ENCODE peak calls at places on chromosomes 5 and 9, in six cellular contexts. B, A, M, K, Y and W are unnamed samples.

GRCh38 chr5:40383719-40384651 is 295.7 kb upstream of the PTGER4 start:
- DNase-seq in M (peak; percentile 32), K (peak; percentile 87), A (peak; percentile 44), B (no peak), Y (no peak), W (no peak)

GRCh38 chr5:143066556-143067281 is 296.5 kb downstream of the ARHGAP26 start:
- DNase-seq in B (no peak), A (no peak), Y (peak; percentile 43), M (no peak), K (no peak), W (no peak)

GRCh38 chr5:40717281-40717680 is 37.6 kb downstream of the PTGER4 start:
- DNase-seq in Y (no peak), K (peak; percentile 74), M (no peak), B (no peak), A (peak; percentile 8), W (no peak)

GRCh38 chr5:116237917-116238502 is 153.2 kb downstream of the COMMD10 start:
- DNase-seq in M (no peak), Y (no peak), A (no peak), B (no peak), K (no peak), W (no peak)

GRCh38 chr5:53133020-53133419 is 23.5 kb upstream of the MOCS2 start:
- DNase-seq in A (no peak), K (no peak), Y (no peak), B (no peak), M (no peak), W (no peak)

GRCh38 chr5:91162534-91163381 is 220.4 kb downstream of the ARRDC3 start:
- DNase-seq in B (peak; percentile 50), A (peak; percentile 69), Y (peak; percentile 59), M (no peak), K (peak; percentile 95), W (peak; percentile 81)

GRCh38 chr5:138737494-138738265 is 15.5 kb upstream of the CTNNA1 start:
- DNase-seq in B (no peak), M (no peak), K (no peak), Y (no peak), A (no peak), W (no peak)

GRCh38 chr9:121707477-121708424 is 56.3 kb downstream of the DAB2IP start:
- DNase-seq in Y (no peak), M (no peak), A (no peak), B (no peak), K (no peak), W (no peak)

GRCh38 chr9:98552306-98552705 is 156.4 kb downstream of the GABBR2 start:
- DNase-seq in Y (no peak), A (no peak), K (peak; percentile 75), B (no peak), M (no peak), W (peak; percentile 48)

GRCh38 chr5:10557747-10558295 is 6.0 kb upstream of the ANKRD33B start:
- DNase-seq in K (no peak), A (no peak), Y (no peak), M (no peak), B (no peak), W (no peak)

GRCh38 chr5:16548115-16548514 is 68.7 kb downstream of the RETREG1 start:
- DNase-seq in A (no peak), Y (no peak), K (no peak), B (no peak), M (no peak), W (no peak)

GRCh38 chr9:70438341-70438924 is 24.0 kb upstream of the KLF9 start:
- DNase-seq in B (no peak), Y (peak; percentile 73), K (peak; percentile 73), A (no peak), M (no peak), W (peak; percentile 89)

GRCh38 chr5:78509884-78510769 is 138.4 kb downstream of the LHFPL2 start:
- DNase-seq in Y (peak; percentile 63), A (no peak), K (no peak), B (peak; percentile 2), M (no peak), W (peak; percentile 74)

GRCh38 chr9:36940881-36941280 is 93.2 kb downstream of the PAX5 start:
- DNase-seq in K (no peak), B (no peak), Y (no peak), M (no peak), A (no peak), W (no peak)

GRCh38 chr5:76604838-76605237 is 18.4 kb downstream of the F2RL2 start:
- DNase-seq in Y (no peak), M (no peak), K (peak; percentile 64), B (no peak), A (no peak), W (no peak)

GRCh38 chr5:159786201-159786600 is 130.1 kb upstream of the ADRA1B start:
- DNase-seq in M (no peak), K (no peak), A (no peak), B (no peak), Y (no peak), W (peak; percentile 18)

DNA sequence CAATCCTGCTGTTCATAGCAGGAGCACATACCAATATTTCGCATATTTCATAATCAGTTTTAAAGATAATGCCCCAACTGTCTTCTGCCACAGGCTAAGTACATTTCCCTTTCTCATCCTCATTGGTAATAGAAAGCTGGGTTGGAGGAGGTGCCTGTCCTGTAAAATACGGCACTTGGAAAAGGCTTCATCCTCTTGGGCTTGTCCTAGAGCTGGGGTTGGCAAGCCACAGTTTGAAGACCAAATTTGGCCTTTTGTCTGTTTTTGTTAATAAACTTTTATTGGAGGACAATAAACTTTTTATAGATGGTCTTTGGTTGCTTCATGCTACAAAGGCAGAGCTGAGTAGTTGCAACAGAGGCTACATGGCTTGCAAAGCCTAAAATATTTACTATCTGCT is 997.8 kb upstream of the CDH18 start:
- DNase-seq in Y (no peak), B (no peak), A (no peak), K (no peak), M (no peak), W (no peak)
- H3K9me3 ChIP-seq in Y (peaks cover 69% of the 10 kb centered on the region), B (no peaks in the 10 kb centered on the region), A (peaks cover 14% of the 10 kb centered on the region), K (peaks cover 20% of the 10 kb centered on the region), M (no peaks in the 10 kb centered on the region), W (no peaks in the 10 kb centered on the region)

GRCh38 chr9:129520082-129520481 is 100.8 kb downstream of the C9orf50 start:
- DNase-seq in K (no peak), B (no peak), A (no peak), M (no peak), Y (no peak), W (no peak)

GRCh38 chr9:129514891-129515290 is 106.0 kb downstream of the C9orf50 start:
- DNase-seq in K (no peak), M (no peak), A (no peak), B (no peak), Y (no peak), W (no peak)

GRCh38 chr9:129520981-129521380 is 99.9 kb downstream of the C9orf50 start:
- DNase-seq in M (no peak), B (no peak), Y (no peak), A (no peak), K (no peak), W (no peak)

GRCh38 chr9:129517006-129517405 is 103.9 kb downstream of the C9orf50 start:
- DNase-seq in B (no peak), A (no peak), K (no peak), M (no peak), Y (no peak), W (no peak)

GRCh38 chr9:129518074-129518473 is 102.8 kb downstream of the C9orf50 start:
- DNase-seq in K (no peak), A (no peak), Y (no peak), B (no peak), M (no peak), W (no peak)
- H3K9me3 ChIP-seq in K (peaks cover 31% of the 10 kb centered on the region), A (peaks cover 35% of the 10 kb centered on the region), Y (peaks cover 32% of the 10 kb centered on the region), B (peaks cover 4% of the 10 kb centered on the region), M (peaks cover 5% of the 10 kb centered on the region), W (peaks cover 22% of the 10 kb centered on the region)

GRCh38 chr5:131765261-131765660 is 31.6 kb downstream of the FNIP1 start:
- DNase-seq in A (no peak), Y (no peak), K (no peak), M (no peak), B (no peak), W (no peak)
- H3K9me3 ChIP-seq in A (peaks cover 6% of the 10 kb centered on the region), Y (peaks cover 7% of the 10 kb centered on the region), K (peaks cover 2% of the 10 kb centered on the region), M (peaks cover 6% of the 10 kb centered on the region), B (peaks cover 3% of the 10 kb centered on the region), W (no peaks in the 10 kb centered on the region)

GRCh38 chr5:13359326-13359725 is 585.2 kb downstream of the DNAH5 start:
- DNase-seq in B (no peak), K (peak; percentile 45), M (no peak), A (no peak), Y (no peak), W (no peak)

GRCh38 chr5:13357937-13358336 is 586.6 kb downstream of the DNAH5 start:
- DNase-seq in Y (no peak), M (no peak), A (no peak), B (no peak), K (no peak), W (no peak)

GRCh38 chr5:13354611-13355010 is 589.9 kb downstream of the DNAH5 start:
- DNase-seq in K (no peak), B (no peak), M (no peak), A (no peak), Y (no peak), W (no peak)

GRCh38 chr5:13350754-13351153 is 593.7 kb downstream of the DNAH5 start:
- DNase-seq in B (no peak), K (no peak), A (no peak), Y (no peak), M (no peak), W (no peak)

GRCh38 chr5:13356226-13356625 is 588.3 kb downstream of the DNAH5 start:
- DNase-seq in M (no peak), Y (no peak), A (no peak), K (no peak), B (no peak), W (no peak)
- H3K9me3 ChIP-seq in M (no peaks in the 10 kb centered on the region), Y (no peaks in the 10 kb centered on the region), A (no peaks in the 10 kb centered on the region), K (no peaks in the 10 kb centered on the region), B (no peaks in the 10 kb centered on the region), W (no peaks in the 10 kb centered on the region)

GRCh38 chr5:36013182-36013581 is 22.0 kb upstream of the UGT3A1 start:
- DNase-seq in A (no peak), Y (no peak), M (no peak), B (no peak), K (no peak), W (no peak)
- H3K9me3 ChIP-seq in A (no peaks in the 10 kb centered on the region), Y (peaks cover 49% of the 10 kb centered on the region), M (no peaks in the 10 kb centered on the region), B (peaks cover 5% of the 10 kb centered on the region), K (no peaks in the 10 kb centered on the region), W (no peaks in the 10 kb centered on the region)

DNA sequence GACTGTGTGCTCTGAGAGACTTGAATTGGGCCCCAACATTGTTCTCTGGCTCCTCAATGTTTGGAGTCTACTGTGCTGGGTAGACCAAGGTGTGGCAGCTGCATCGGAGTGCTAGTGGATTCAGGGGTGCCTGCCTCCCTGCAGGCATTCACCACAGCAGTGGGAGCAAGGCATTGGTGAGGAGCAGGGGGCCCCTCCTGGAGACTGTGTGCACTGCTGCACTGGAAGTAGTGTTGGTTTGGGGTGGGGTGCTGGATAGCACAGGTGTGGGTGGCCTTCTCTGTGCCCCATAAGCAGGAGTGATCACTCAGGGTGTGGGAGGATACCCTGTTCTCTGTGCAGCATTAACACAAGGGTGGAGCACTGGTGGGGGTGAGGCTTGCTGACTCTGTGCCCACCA is 39.2 kb downstream of the INSL6 start:
- DNase-seq in B (no peak), A (no peak), K (no peak), M (no peak), Y (no peak), W (no peak)
- H3K9me3 ChIP-seq in B (no peaks in the 10 kb centered on the region), A (no peaks in the 10 kb centered on the region), K (no peaks in the 10 kb centered on the region), M (no peaks in the 10 kb centered on the region), Y (peaks cover 29% of the 10 kb centered on the region), W (peaks cover 26% of the 10 kb centered on the region)